ENCODE peak calls at places on chromosome 1, in six cellular contexts. Q is uterus; O is stimulated activated CD4-positive, alpha-beta T cell treated with anti-CD3 and anti-CD28 coated beads, Interleukin-1b, Interleukin-23, amount 100 ng/mL, for 4 hours; S is stimulated activated naive CD4-positive, alpha-beta T cell; J is foreskin fibroblast; R is putamen. G is an unnamed sample.
A peak's percentile ranks its signal among the peaks of the same experiment; 100 is the strongest.

GRCh38 chr1:44108241-44108640 is 10.4 kb upstream of the KLF17 start:
- DNase-seq in Q (no peak), O (no peak), S (no peak), J (peak; percentile 48), R (no peak), G (peak; percentile 10)

GRCh38 chr1:154483941-154484803 is 17.8 kb upstream of the TDRD10 start:
- DNase-seq in Q (no peak), O (no peak), S (no peak), J (peak; percentile 42), R (no peak), G (no peak)

GRCh38 chr1:29991025-29991424 is 732.4 kb downstream of the MATN1 start:
- DNase-seq in Q (no peak), O (no peak), S (no peak), J (no peak), R (no peak), G (no peak)

GRCh38 chr1:229370601-229371021 is 27.8 kb upstream of the CCSAP start:
- DNase-seq in Q (no peak), O (no peak), S (no peak), J (peak; percentile 9), R (peak; percentile 15), G (no peak)

GRCh38 chr1:85198864-85199263 is 2.0 kb downstream of the SYDE2 start:
- DNase-seq in Q (no peak), O (no peak), S (no peak), J (no peak), R (no peak), G (no peak)

GRCh38 chr1:235617808-235618207 is 31.8 kb downstream of the GNG4 start:
- DNase-seq in Q (no peak), O (no peak), S (no peak), J (peak; percentile 71), R (no peak), G (no peak)

GRCh38 chr1:92481598-92482403 is 4.9 kb downstream of the GFI1 start:
- DNase-seq in Q (no peak), O (no peak), S (no peak), J (peak; percentile 29), R (no peak), G (no peak)

GRCh38 chr1:109432336-109432735 is 6.1 kb upstream of the PSMA5 start:
- DNase-seq in Q (no peak), O (no peak), S (no peak), J (peak; percentile 85), R (no peak), G (peak; percentile 60)

GRCh38 chr1:97094257-97094972 is 372.8 kb downstream of the PTBP2 start:
- DNase-seq in Q (no peak), O (no peak), S (no peak), J (peak; percentile 74), R (no peak), G (peak; percentile 67)

GRCh38 chr1:107147813-107148212 is 7.0 kb downstream of the NTNG1 start:
- DNase-seq in Q (no peak), O (no peak), S (no peak), J (peak; percentile 36), R (no peak), G (no peak)

G was measured in BJ.